ENCODE peak calls at places on chromosomes 1 and 21, in five cellular contexts. C is neuronal stem cell, Z is IMR-90, L is mesenchymal stem cell, M is H1. A is an unnamed sample.

GRCh38 chr1:172966844-172967540 is 83.7 kb downstream of the TNFSF18 start:
- DNase-seq in C (no peak), Z (peak), L (no peak), M (no peak), A (no peak)

GRCh38 chr1:153404768-153405167 is 11.6 kb upstream of the S100A7A start:
- DNase-seq in C (no peak), Z (no peak), L (no peak), M (peak), A (peak)

GRCh38 chr1:45666836-45667235 is 19.5 kb downstream of the GPBP1L1 start:
- DNase-seq in C (no peak), Z (no peak), L (no peak), M (no peak), A (no peak)

GRCh38 chr1:234533975-234534876 is 55.2 kb upstream of the TARBP1 start:
- DNase-seq in C (no peak), Z (peak), L (peak), M (no peak), A (no peak)

GRCh38 chr1:244341455-244342450 is 110.0 kb downstream of the ADSS2 start:
- DNase-seq in C (no peak), Z (no peak), L (no peak), M (peak), A (peak)

GRCh38 chr21:42614391-42614790 is 39.0 kb upstream of the PDE9A start:
- DNase-seq in C (no peak), Z (no peak), L (no peak), M (no peak), A (no peak)

GRCh38 chr1:232166942-232167341 is 463.0 kb downstream of the SIPA1L2 start:
- DNase-seq in C (no peak), Z (no peak), L (no peak), M (no peak), A (peak)

GRCh38 chr1:82979593-82980230 is 1019.2 kb downstream of the TTLL7 start:
- DNase-seq in C (no peak), Z (no peak), L (no peak), M (no peak), A (no peak)

GRCh38 chr1:26922201-26922729 is 722 bp downstream of the NUDC start:
- DNase-seq in C (no peak), Z (peak), L (peak), M (no peak), A (peak)

GRCh38 chr1:151621351-151621750 is 9.5 kb downstream of the SNX27 start:
- DNase-seq in C (no peak), Z (no peak), L (peak), M (no peak), A (no peak)

GRCh38 chr1:101144868-101145808 is 91.7 kb upstream of the S1PR1 start:
- DNase-seq in C (no peak), Z (peak), L (peak), M (no peak), A (no peak)

GRCh38 chr21:45415943-45416611 is 11.1 kb downstream of the COL18A1 start:
- DNase-seq in C (no peak), Z (no peak), L (no peak), M (no peak), A (no peak)

GRCh38 chr1:153546371-153546770 is 765 bp upstream of the S100A4 start:
- DNase-seq in C (no peak), Z (no peak), L (no peak), M (no peak), A (no peak)

GRCh38 chr1:212950243-212951057 is at the start of gene VASH2:
- DNase-seq in C (peak), Z (peak), L (peak), M (peak), A (peak)
- H3K4me2 ChIP-seq in C (peak), Z (peak), L (peak), M (peak), A (peak)

GRCh38 chr21:43775190-43775589 is 918 bp downstream of the CSTB start:
- DNase-seq in C (no peak), Z (no peak), L (no peak), M (no peak), A (no peak)
- H3K18ac ChIP-seq in C (no peak), Z (no peak), L (no peak), M (no peak), A (no peak)

DNA sequence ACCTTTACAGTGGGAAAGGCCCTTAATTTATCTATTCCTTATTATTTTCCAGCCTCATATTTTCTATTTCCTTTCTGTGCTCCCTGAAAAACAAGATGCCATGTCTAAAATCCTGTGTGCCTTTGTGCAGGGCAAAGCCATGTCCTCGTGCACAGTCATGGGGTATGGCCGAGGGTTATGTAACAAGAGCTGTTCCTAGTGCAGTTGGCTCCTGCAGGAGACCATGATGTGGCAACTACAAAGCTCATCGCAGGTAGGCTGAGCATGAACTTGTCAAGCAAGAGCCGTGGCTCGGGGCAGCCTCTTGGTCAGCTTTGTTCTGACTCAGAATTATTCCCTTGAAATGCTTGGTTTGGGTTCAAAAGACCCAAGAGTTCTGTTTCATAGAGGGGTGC is 16.4 kb upstream of the WDR26 start:
- DNase-seq in C (no peak), Z (no peak), L (no peak), M (no peak), A (no peak)
- H2BK5ac ChIP-seq in C (no peak), Z (no peak), L (no peak), M (no peak), A (no peak)

GRCh38 chr1:10796029-10796944 is at the start of gene CASZ1:
- DNase-seq in C (peak), Z (peak), L (peak), M (peak), A (peak)
- H3K4me2 ChIP-seq in C (peak), Z (peak), L (peak), M (peak), A (peak)

GRCh38 chr1:84096121-84096635 is 47.9 kb upstream of the PRKACB start:
- DNase-seq in C (no peak), Z (peak), L (no peak), M (no peak), A (peak)
- H3K18ac ChIP-seq in C (no peak), Z (peak), L (no peak), M (no peak), A (no peak)

DNA sequence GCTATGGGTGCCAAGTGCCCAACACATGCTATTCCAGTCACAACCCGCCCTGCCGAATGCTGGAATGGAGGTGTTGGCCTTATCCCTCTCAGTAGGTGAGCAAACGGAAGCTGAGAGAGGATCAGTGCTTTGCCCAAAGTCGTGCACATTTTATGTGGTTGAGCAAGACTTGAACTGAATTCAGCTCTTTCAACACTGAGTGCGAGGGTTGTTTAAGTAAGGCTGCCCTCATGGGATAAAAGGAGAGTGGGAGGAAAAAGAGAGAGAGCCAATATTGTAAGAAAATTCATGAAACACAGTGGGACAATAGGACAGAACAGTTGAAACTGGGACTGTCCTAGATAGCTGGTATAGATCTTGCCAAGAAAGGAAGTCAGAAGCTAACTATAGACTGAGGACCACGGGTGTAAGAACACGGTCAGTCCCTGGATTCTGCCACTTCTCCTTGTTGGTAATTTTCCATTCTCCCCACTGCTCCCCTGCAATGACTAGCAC is 13.6 kb upstream of the CHI3L1 start:
- DNase-seq in C (no peak), Z (peak), L (peak), M (no peak), A (no peak)
- H2BK5ac ChIP-seq in C (no peak), Z (peak), L (no peak), M (no peak), A (no peak)

GRCh38 chr1:10900265-10900651 is 103.8 kb upstream of the CASZ1 start:
- DNase-seq in C (no peak), Z (no peak), L (no peak), M (no peak), A (peak)

GRCh38 chr1:10900691-10901090 is 104.2 kb upstream of the CASZ1 start:
- DNase-seq in C (no peak), Z (no peak), L (no peak), M (no peak), A (peak)

GRCh38 chr1:10897981-10898728 is 101.7 kb upstream of the CASZ1 start:
- DNase-seq in C (no peak), Z (no peak), L (no peak), M (no peak), A (no peak)

GRCh38 chr1:10898921-10899320 is 102.5 kb upstream of the CASZ1 start:
- DNase-seq in C (no peak), Z (no peak), L (no peak), M (no peak), A (no peak)

GRCh38 chr1:10899490-10900264 is 103.2 kb upstream of the CASZ1 start:
- DNase-seq in C (no peak), Z (no peak), L (no peak), M (no peak), A (no peak)
- H3K4me2 ChIP-seq in C (no peak), Z (no peak), L (no peak), M (peak), A (no peak)

A was measured in mesendoderm.